ENCODE peak calls at places on chromosomes 2 and 18, in ten cellular contexts. B is adrenal gland, A is sigmoid colon, U is psoas muscle, C is left lung, H is IMR-90, J is pancreas, G is fibroblast of lung, V is GM23248, L is kidney. F is an unnamed sample.
A peak's percentile ranks its signal among the peaks of the same experiment; 100 is the strongest.

GRCh38 chr2:168510125-168510756 is 54.2 kb downstream of the CERS6 start:
- DNase-seq in L (no peak), G (no peak), B (no peak), C (no peak), J (no peak), V (no peak), U (no peak), H (no peak), A (no peak), F (no peak)

GRCh38 chr2:4091013-4091412 is 387.6 kb downstream of the DCDC2C start:
- DNase-seq in U (no peak), A (no peak), J (no peak), C (no peak), H (no peak), V (no peak), B (no peak), G (no peak), L (no peak), F (no peak)

GRCh38 chr2:200575957-200576356 is 9.9 kb upstream of the AOX1 start:
- DNase-seq in U (no peak), J (no peak), V (peak; percentile 57), L (no peak), B (no peak), G (no peak), C (no peak), H (peak; percentile 30), A (no peak), F (no peak)

GRCh38 chr2:190535119-190535439 is 557 bp upstream of the NEMP2 start:
- DNase-seq in U (no peak), J (no peak), B (no peak), H (no peak), C (no peak), V (peak; percentile 48), G (no peak), L (no peak), A (no peak), F (no peak)

GRCh38 chr2:80086831-80087230 is 217.7 kb downstream of the LRRTM1 start:
- DNase-seq in J (no peak), U (no peak), C (no peak), L (no peak), G (peak; percentile 66), A (no peak), H (peak; percentile 94), B (no peak), V (peak; percentile 83), F (no peak)

GRCh38 chr2:150327546-150328495 is 159.6 kb downstream of the RND3 start:
- DNase-seq in J (no peak), B (no peak), G (no peak), C (no peak), V (no peak), L (no peak), U (no peak), A (no peak), H (no peak), F (no peak)

GRCh38 chr2:192887296-192887695 is 692.6 kb upstream of the TMEFF2 start:
- DNase-seq in V (no peak), A (no peak), U (no peak), L (no peak), G (no peak), J (no peak), C (no peak), H (no peak), B (no peak), F (no peak)

GRCh38 chr2:97011977-97012569 is 25.7 kb upstream of the FAM178B start:
- DNase-seq in A (no peak), H (peak; percentile 70), G (peak; percentile 62), C (no peak), J (no peak), B (peak; percentile 32), V (peak; percentile 75), L (no peak), U (no peak), F (no peak)

GRCh38 chr18:23479829-23480505 is 23.3 kb upstream of the RMC1 start:
- DNase-seq in C (no peak), L (no peak), A (no peak), B (no peak), V (no peak), H (no peak), G (no peak), U (no peak), J (no peak), F (no peak)

GRCh38 chr18:55981712-55982475 is 393.9 kb upstream of the TCF4 start:
- DNase-seq in G (no peak), A (no peak), J (no peak), H (no peak), C (no peak), B (no peak), V (no peak), U (no peak), L (no peak), F (no peak)

GRCh38 chr2:136051001-136051724 is 65.7 kb upstream of the DARS1 start:
- DNase-seq in J (no peak), B (no peak), L (no peak), C (no peak), A (no peak), H (no peak), V (no peak), U (no peak), G (no peak), F (no peak)

GRCh38 chr2:138415891-138416494 is 85.6 kb upstream of the SPOPL start:
- DNase-seq in B (no peak), H (peak; percentile 33), C (no peak), U (no peak), J (no peak), A (no peak), V (peak; percentile 40), L (no peak), G (peak; percentile 52), F (no peak)

GRCh38 chr2:17771956-17772355 is 18.0 kb downstream of the GEN1 start:
- DNase-seq in J (no peak), V (no peak), U (no peak), A (no peak), G (no peak), C (no peak), L (no peak), B (no peak), H (no peak), F (no peak)

DNA sequence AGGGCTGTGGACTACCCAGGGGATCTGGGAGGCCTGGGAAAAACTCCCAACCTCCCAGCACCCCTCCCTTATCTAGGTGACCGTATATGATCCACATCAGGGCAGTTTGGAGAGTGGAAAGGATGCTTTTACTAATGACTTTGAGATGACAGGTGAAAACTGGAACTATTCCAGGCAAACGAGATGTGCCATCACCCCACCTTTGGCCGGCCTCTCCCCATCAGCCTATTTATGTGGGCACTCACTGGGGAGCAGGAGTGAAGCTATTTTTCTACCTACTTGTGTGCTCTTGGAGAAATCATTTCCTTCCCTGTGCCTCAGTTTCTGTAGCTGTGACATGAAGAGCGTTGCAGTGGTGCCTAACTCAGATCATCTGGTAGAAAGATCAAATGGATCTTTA is 107.2 kb downstream of the SMAD7 start:
- DNase-seq in H (no peak), J (no peak), A (no peak), V (no peak), L (no peak), U (no peak), G (no peak), B (no peak), C (no peak), F (no peak)
- H3K4me1 ChIP-seq in H (peaks cover 21% of the 10 kb centered on the region), J (peaks cover 19% of the 10 kb centered on the region), A (peaks cover 7% of the 10 kb centered on the region), V (peaks cover 26% of the 10 kb centered on the region), L (peaks cover 40% of the 10 kb centered on the region), U (peaks cover 29% of the 10 kb centered on the region), G (peaks cover 9% of the 10 kb centered on the region), B (peaks cover 63% of the 10 kb centered on the region), C (peaks cover 68% of the 10 kb centered on the region), F (peaks cover 17% of the 10 kb centered on the region)

GRCh38 chr18:13270279-13270911 is 51.8 kb downstream of the LDLRAD4 start:
- DNase-seq in H (no peak), G (no peak), B (no peak), L (no peak), A (no peak), J (no peak), V (no peak), C (no peak), U (no peak), F (no peak)
- H3K27ac ChIP-seq in H (no peak overlapping the region), G (no peak overlapping the region), B (no peak overlapping the region), L (no peak overlapping the region), A (peak overlapping the region; percentile 86), J (peak overlapping the region; percentile 38), V (no peak overlapping the region), C (no peak overlapping the region), U (no peak overlapping the region), F (no peak overlapping the region)

GRCh38 chr2:6931753-6932152 is 14.5 kb downstream of the RNF144A start:
- DNase-seq in L (no peak), H (no peak), J (no peak), G (no peak), C (no peak), U (no peak), B (no peak), A (no peak), V (no peak), F (no peak)

GRCh38 chr2:6932206-6932605 is 15.0 kb downstream of the RNF144A start:
- DNase-seq in C (no peak), A (no peak), J (no peak), U (no peak), B (no peak), H (no peak), L (no peak), G (no peak), V (no peak), F (no peak)

GRCh38 chr2:6934329-6934728 is 17.1 kb downstream of the RNF144A start:
- DNase-seq in J (no peak), L (no peak), A (no peak), V (no peak), G (no peak), U (no peak), C (no peak), H (no peak), B (no peak), F (no peak)

GRCh38 chr2:6930913-6931312 is 13.7 kb downstream of the RNF144A start:
- DNase-seq in A (no peak), C (no peak), V (no peak), B (no peak), L (no peak), U (no peak), H (no peak), G (no peak), J (no peak), F (no peak)

DNA sequence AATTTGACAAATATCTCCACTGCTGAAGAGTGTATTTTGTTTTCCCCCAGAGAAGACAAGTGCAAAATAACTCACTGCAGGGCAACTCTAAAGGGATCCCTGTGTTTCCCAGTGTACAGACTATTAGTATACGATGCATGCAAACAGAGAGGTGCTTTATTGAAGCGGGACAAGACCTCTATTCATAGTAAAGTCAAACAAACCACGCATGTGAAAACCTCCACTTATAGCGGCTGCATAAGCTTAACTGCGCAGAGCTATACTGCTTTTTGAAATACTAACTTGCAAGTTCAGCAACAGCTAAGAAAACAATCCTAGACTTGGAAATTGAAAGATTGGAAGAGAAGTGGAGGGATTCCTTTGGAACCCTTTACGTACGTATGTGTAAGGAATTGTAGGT is 15.6 kb downstream of the RNF144A start:
- DNase-seq in G (no peak), U (no peak), V (no peak), H (no peak), B (no peak), J (no peak), L (no peak), C (no peak), A (no peak), F (no peak)
- H3K4me1 ChIP-seq in G (no peaks in the 10 kb centered on the region), U (peaks cover 44% of the 10 kb centered on the region), V (no peaks in the 10 kb centered on the region), H (no peaks in the 10 kb centered on the region), B (peaks cover 52% of the 10 kb centered on the region), J (peaks cover 80% of the 10 kb centered on the region), L (no peaks in the 10 kb centered on the region), C (peaks cover 41% of the 10 kb centered on the region), A (no peaks in the 10 kb centered on the region), F (peaks cover 1% of the 10 kb centered on the region)

GRCh38 chr18:49561127-49561376 is 805 bp upstream of the LIPG start:
- DNase-seq in H (no peak), U (no peak), A (no peak), C (no peak), G (peak; percentile 33), B (no peak), V (peak; percentile 40), L (no peak), J (no peak), F (no peak)
- H3K27ac ChIP-seq in H (no peak overlapping the region), U (no peak overlapping the region), A (peak overlapping the region; percentile 4), C (no peak overlapping the region), G (no peak overlapping the region), B (no peak overlapping the region), V (no peak overlapping the region), L (peak overlapping the region; percentile 2), J (no peak overlapping the region), F (no peak overlapping the region)

F was measured in ovary.